ENCODE peak calls at places on chromosomes 3 and 15, in seven cellular contexts. W is psoas muscle, J is mucosa of descending colon, B is AG04449, H is HL-60, G is astrocyte of the spinal cord, Q is A549. P is an unnamed sample.

GRCh38 chr15:77387355-77388105 is 32.4 kb downstream of the PEAK1 start:
- DNase-seq in J (no peak), B (no peak), W (no peak), Q (no peak), G (no peak), H (peak), P (no peak)

GRCh38 chr3:106534206-106534605 is 665.4 kb upstream of the CBLB start:
- DNase-seq in Q (no peak), H (peak), G (peak), J (peak), W (no peak), B (no peak), P (no peak)

GRCh38 chr15:93028632-93029612 is 60.1 kb downstream of the RGMA start:
- DNase-seq in W (peak), Q (no peak), J (no peak), G (peak), H (peak), B (peak), P (peak)

GRCh38 chr3:142645236-142645793 is 49.1 kb downstream of the PLS1 start:
- DNase-seq in H (no peak), G (peak), W (no peak), B (no peak), Q (peak), J (no peak), P (no peak)

GRCh38 chr15:32824777-32825176 is 107.0 kb downstream of the GREM1 start:
- DNase-seq in Q (peak), H (no peak), G (peak), B (peak), J (no peak), W (no peak), P (no peak)

GRCh38 chr15:84079885-84080777 is 155.4 kb upstream of the GOLGA6L4 start:
- DNase-seq in J (peak), H (no peak), Q (no peak), G (peak), W (peak), B (no peak), P (no peak)

GRCh38 chr3:122975924-122976293 is 51.7 kb downstream of the SEMA5B start:
- DNase-seq in J (no peak), B (no peak), H (no peak), Q (no peak), W (no peak), G (no peak), P (no peak)

GRCh38 chr3:8845641-8846040 is 76.2 kb upstream of the OXTR start:
- DNase-seq in B (no peak), W (no peak), H (no peak), Q (peak), G (no peak), J (no peak), P (no peak)

GRCh38 chr15:55659481-55659880 is 71.3 kb upstream of the PYGO1 start:
- DNase-seq in H (no peak), Q (no peak), J (no peak), W (no peak), G (no peak), B (no peak), P (no peak)

GRCh38 chr3:33074217-33075067 is 22.5 kb downstream of the GLB1 start:
- DNase-seq in B (no peak), Q (peak), W (peak), G (peak), H (no peak), J (peak), P (no peak)

GRCh38 chr15:60526127-60526616 is 47.2 kb upstream of the ICE2 start:
- DNase-seq in H (no peak), G (no peak), B (no peak), W (peak), J (no peak), Q (no peak), P (no peak)

GRCh38 chr3:186464424-186465093 is 79.6 kb downstream of the CRYGS start:
- DNase-seq in Q (no peak), J (no peak), W (no peak), G (no peak), B (no peak), H (no peak), P (no peak)
- TF ChIP-seq CTCF in Q (no peak), J (no peak), W (no peak), G (no peak), B (no peak), H (peak), P (peak)

DNA sequence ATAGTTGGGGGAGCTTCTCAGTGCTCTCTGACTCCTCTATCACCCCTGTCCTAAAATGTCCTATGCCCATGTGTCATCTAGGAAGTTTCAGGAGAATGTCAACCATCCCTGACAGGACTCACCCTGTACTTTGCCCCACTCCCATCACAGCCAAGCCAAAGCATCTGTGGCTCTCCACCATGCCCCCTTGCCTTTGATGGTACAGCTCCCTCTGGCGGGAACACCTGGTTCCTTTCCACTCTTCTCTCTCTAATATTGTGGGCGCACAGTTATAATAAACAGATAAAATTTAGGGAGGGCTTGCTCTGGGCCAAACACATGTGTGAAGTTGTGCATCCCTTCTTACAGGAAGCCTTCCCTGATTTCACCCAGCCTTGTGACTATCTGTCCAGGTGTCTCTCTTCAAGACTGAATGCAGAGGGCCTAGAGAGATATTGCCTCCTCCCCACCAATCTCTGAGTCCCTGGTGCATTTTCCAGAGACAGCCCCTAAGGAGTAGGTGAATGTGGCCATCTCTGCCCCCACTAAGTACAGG is 62.8 kb downstream of the ISG20 start:
- DNase-seq in H (no peak), Q (peak), B (no peak), J (peak), W (no peak), G (no peak), P (no peak)
- TF ChIP-seq CTCF in H (peak), Q (peak), B (no peak), J (no peak), W (no peak), G (peak), P (no peak)

DNA sequence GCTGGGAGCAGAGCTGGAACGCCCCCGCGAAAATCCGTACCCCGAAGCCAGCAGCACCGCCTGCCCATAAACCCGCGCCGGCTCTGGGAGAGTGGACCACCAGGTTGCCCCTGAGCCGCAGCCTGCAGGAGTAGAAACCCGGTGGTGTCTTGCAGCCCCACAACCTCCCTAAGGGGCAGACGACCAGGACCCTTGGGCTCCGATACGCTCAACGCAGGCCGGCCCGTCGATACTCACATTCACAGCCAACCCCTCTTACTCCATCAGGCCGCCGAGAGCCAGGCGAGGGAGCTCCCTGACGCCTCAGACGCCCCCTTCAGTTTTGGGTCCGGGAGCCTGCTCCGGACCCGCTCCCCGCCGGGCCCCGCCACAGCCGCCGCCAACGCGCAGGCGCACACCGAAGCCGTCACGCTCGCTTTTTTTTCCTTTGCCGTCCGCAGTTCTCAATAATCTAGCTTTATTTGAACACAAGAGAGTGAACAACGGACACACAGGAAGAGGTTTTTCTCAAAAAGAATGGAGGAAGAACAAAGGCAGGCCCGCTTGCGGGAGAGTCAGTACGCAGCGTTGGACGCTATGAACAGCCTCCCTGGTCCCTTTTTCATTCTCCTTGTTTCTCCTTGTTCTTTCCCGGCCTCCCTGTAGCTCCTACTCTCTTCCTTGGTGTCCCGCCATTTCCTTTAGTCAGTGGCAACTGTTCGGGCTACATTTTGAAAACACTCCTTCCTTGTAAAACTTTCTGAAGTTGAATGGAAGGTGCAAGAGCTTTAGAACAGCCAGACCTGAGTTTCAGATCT is at the start of gene ZNF106:
- DNase-seq in J (peak), Q (peak), G (peak), B (peak), H (peak), W (peak), P (peak)
- TF ChIP-seq CTCF in J (no peak), Q (no peak), G (no peak), B (peak), H (no peak), W (no peak), P (no peak)

GRCh38 chr3:42711491-42712343 is 9.1 kb upstream of the HHATL start:
- DNase-seq in G (no peak), Q (peak), J (no peak), B (no peak), H (no peak), W (no peak), P (peak)
- TF ChIP-seq CTCF in G (peak), Q (no peak), J (no peak), B (no peak), H (no peak), W (no peak), P (no peak)

DNA sequence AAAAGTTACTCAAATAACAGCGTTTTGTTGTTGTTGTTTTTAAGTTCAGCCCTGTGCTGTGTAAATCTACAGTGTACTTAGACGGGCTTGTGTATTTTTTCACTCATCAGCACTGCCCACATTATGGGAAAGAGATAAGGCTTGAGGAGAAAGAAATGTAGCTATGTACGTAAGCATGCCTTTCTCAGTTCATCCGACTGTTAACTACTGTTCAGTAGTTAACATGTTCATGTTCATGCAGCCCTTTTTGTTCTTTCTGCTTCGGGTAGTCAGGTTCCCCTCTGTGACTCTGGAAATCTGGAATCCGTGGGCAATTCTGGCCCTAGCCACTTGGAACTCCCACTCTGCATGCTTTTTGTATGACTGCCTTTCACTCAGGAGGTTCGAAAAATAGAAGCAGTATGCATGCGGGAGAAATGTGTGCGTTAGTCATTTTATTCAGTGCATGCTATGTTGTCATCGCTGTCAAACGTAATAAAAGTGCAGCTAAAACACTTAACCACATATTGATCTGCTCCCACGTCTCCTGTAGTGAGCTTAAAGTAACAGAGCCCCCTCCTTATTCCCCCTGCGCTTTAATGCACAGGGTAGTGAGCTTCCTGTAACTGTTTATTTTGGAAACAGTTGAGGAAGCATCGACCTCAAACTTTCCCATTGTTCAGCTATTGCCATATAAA is 283.1 kb upstream of the NR2F2 start:
- DNase-seq in B (peak), W (no peak), Q (no peak), J (no peak), G (peak), H (no peak), P (no peak)
- TF ChIP-seq CTCF in B (no peak), W (no peak), Q (no peak), J (no peak), G (no peak), H (no peak), P (no peak)

GRCh38 chr15:79218588-79219200 is 63.8 kb upstream of the ANKRD34C start:
- DNase-seq in J (no peak), H (no peak), Q (peak), W (no peak), B (no peak), G (no peak), P (no peak)
- TF ChIP-seq CTCF in J (no peak), H (no peak), Q (no peak), W (peak), B (peak), G (peak), P (no peak)

P was measured in CD14-positive monocyte.